ENCODE peak calls at places on chromosomes 16 and 17, in four cellular contexts. U is Panc1, M is HCT116, C is SK-N-SH. O is an unnamed sample.

GRCh38 chr16:62913333-62913732 is 877.1 kb upstream of the CDH8 start:
- DNase-seq in U (no peak), M (no peak), C (no peak), O (no peak)

GRCh38 chr17:81329927-81330883 is 35.1 kb upstream of the SLC38A10 start:
- DNase-seq in U (no peak), M (no peak), C (no peak), O (no peak)

GRCh38 chr17:57607553-57608120 is 137.5 kb downstream of the CCDC182 start:
- DNase-seq in U (no peak), M (no peak), C (no peak), O (no peak)

GRCh38 chr16:72552675-72553074 is 380.7 kb upstream of the PMFBP1 start:
- DNase-seq in U (no peak), M (no peak), C (no peak), O (no peak)

GRCh38 chr17:40303009-40303657 is 5.8 kb upstream of the RARA start:
- DNase-seq in U (peak; percentile 56), M (peak; percentile 35), C (peak; percentile 63), O (no peak)

GRCh38 chr17:488993-489757 is 136.6 kb upstream of the RPH3AL start:
- DNase-seq in U (peak; percentile 62), M (peak; percentile 54), C (peak; percentile 67), O (peak; percentile 44)

GRCh38 chr16:1295465-1295864 is 14.0 kb upstream of the UBE2I start:
- DNase-seq in U (no peak), M (no peak), C (no peak), O (no peak)

GRCh38 chr17:7834554-7834890 is 505 bp downstream of the KDM6B start:
- DNase-seq in U (no peak), M (no peak), C (peak; percentile 58), O (no peak)

GRCh38 chr16:10754941-10755340 is 11.3 kb downstream of the NUBP1 start:
- DNase-seq in U (no peak), M (no peak), C (no peak), O (no peak)

GRCh38 chr17:81380117-81380516 is 15.1 kb upstream of the BAHCC1 start:
- DNase-seq in U (no peak), M (no peak), C (peak; percentile 56), O (no peak)

GRCh38 chr17:69141802-69142472 is at the start of gene ABCA6:
- DNase-seq in U (no peak), M (no peak), C (no peak), O (no peak)

GRCh38 chr17:81342700-81343070 is 47.6 kb upstream of the SLC38A10 start:
- DNase-seq in U (no peak), M (no peak), C (no peak), O (no peak)

GRCh38 chr17:74671031-74671771 is 41.5 kb downstream of the CD300LF start:
- DNase-seq in U (no peak), M (no peak), C (peak; percentile 67), O (peak; percentile 66)

GRCh38 chr17:49461580-49461979 is 33.5 kb upstream of the NGFR start:
- DNase-seq in U (no peak), M (no peak), C (no peak), O (no peak)

GRCh38 chr16:73193464-73193863 is 145.5 kb upstream of the ZFHX3 start:
- DNase-seq in U (no peak), M (no peak), C (no peak), O (no peak)

GRCh38 chr16:87628940-87629339 is 26.6 kb downstream of the JPH3 start:
- DNase-seq in U (no peak), M (no peak), C (no peak), O (peak; percentile 21)

GRCh38 chr16:27826081-27826892 is 237.2 kb downstream of the GSG1L start:
- DNase-seq in U (no peak), M (no peak), C (no peak), O (no peak)

GRCh38 chr17:55731586-55732250 is 9.1 kb upstream of the TMEM100 start:
- DNase-seq in U (no peak), M (no peak), C (no peak), O (no peak)

GRCh38 chr16:66735891-66736290 is 15.5 kb downstream of the DYNC1LI2 start:
- DNase-seq in U (no peak), M (no peak), C (no peak), O (no peak)

GRCh38 chr16:14098081-14098480 is 27.0 kb downstream of the MRTFB start:
- DNase-seq in U (no peak), M (no peak), C (no peak), O (no peak)

GRCh38 chr16:84144301-84144858 is 597 bp downstream of the HSDL1 start:
- DNase-seq in U (no peak), M (no peak), C (peak; percentile 67), O (no peak)

GRCh38 chr16:86372193-86372592 is 138.1 kb upstream of the FOXF1 start:
- DNase-seq in U (no peak), M (no peak), C (no peak), O (no peak)

GRCh38 chr16:68229431-68230175 is 6.3 kb downstream of the ESRP2 start:
- DNase-seq in U (no peak), M (no peak), C (peak; percentile 69), O (peak; percentile 41)

GRCh38 chr16:24139282-24139681 is 116.9 kb upstream of the CACNG3 start:
- DNase-seq in U (no peak), M (no peak), C (no peak), O (no peak)

GRCh38 chr16:84508502-84508901 is 4.0 kb upstream of the MEAK7 start:
- DNase-seq in U (no peak), M (no peak), C (no peak), O (no peak)

GRCh38 chr16:86768231-86768791 is 190.0 kb downstream of the FOXL1 start:
- DNase-seq in U (no peak), M (no peak), C (no peak), O (no peak)

GRCh38 chr16:66728804-66729203 is 22.6 kb downstream of the DYNC1LI2 start:
- DNase-seq in U (no peak), M (no peak), C (no peak), O (peak; percentile 53)

GRCh38 chr17:4838306-4838785 is 5.2 kb downstream of the MINK1 start:
- DNase-seq in U (no peak), M (no peak), C (no peak), O (no peak)

GRCh38 chr16:28478511-28479180 is 6.5 kb upstream of the NPIPB7 start:
- DNase-seq in U (no peak), M (no peak), C (no peak), O (peak; percentile 72)

DNA sequence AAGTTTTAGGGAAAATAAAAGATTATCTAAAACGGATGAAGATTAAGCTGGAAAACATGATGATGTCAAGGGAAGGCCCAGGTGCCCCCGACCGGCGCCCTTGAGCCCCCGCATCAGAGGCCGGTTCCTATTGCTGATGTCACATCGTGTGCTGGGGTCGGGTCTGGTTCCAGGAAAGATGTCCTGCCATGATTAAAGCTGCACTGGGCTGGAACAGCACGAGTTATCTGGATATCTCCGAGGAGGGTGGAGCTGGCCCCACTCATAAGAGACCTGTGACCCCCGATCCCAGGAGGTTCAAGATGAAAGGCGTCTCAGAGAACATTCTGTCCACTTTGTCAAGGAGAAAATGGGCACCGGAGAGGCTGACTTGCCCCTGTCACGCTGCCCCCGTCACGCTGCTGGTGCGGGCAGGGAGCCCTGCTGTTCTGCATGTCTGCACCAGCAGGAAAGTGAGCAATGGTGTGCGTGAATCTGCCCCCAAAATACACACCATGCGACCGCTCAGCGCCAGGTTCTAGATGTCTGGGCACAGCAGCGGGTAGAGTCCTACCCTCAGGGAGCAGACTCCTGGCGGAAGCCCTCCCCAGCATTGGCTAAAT is 53.0 kb downstream of the ENGASE start:
- DNase-seq in U (no peak), M (no peak), C (no peak), O (no peak)
- H3K27me3 ChIP-seq in U (peaks cover 8% of the 10 kb centered on the region), M (peaks cover 37% of the 10 kb centered on the region), C (peaks cover 76% of the 10 kb centered on the region), O (no peaks in the 10 kb centered on the region)

DNA sequence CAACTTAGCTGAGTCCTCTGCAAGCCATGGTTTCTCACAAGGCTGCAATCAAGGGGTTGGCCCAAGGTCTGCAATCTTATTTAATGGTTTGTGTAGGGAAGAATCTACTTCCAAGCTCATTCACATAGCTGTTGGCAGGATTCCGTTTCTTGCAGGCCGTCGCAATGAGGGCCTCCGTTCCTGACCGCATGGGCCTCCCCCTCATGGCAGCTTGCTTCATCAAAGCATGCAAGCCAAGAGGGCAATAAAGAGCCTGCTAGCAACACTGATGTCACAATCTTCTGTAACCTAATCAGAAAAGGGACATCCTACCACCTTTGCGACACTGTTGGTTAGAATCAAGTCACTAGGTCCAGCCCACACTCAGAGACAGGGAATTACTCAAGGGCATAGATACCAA is 95.6 kb downstream of the CCT6B start:
- DNase-seq in U (no peak), M (no peak), C (no peak), O (peak; percentile 88)
- H3K27ac ChIP-seq in U (no peak overlapping the region), M (no peak overlapping the region), C (no peak overlapping the region), O (peak overlapping the region; percentile 74)

GRCh38 chr17:79658811-79659207 is 48.0 kb upstream of the RBFOX3 start:
- DNase-seq in U (no peak), M (peak; percentile 43), C (peak; percentile 77), O (no peak)
- TF ChIP-seq REST in U (no peak), M (no peak), C (no peak), O (no peak)

GRCh38 chr17:79202476-79202875 is 127.9 kb downstream of the ENGASE start:
- DNase-seq in U (no peak), M (no peak), C (peak; percentile 74), O (no peak)
- H3K27me3 ChIP-seq in U (peaks cover 20% of the 10 kb centered on the region), M (peaks cover 78% of the 10 kb centered on the region), C (peaks cover 45% of the 10 kb centered on the region), O (no peaks in the 10 kb centered on the region)

O was measured in HL-60.